ENCODE peak calls at places on chromosomes 1 and 21, in nine cellular contexts. One of them, this sample, is unnamed.

GRCh38 chr1:156703336-156703735 is 2.0 kb downstream of the CRABP2 start:
- DNase-seq in cardiac muscle cell: no peak
- DNase-seq in T47D: no peak
- DNase-seq in NCI-H1092: no peak
- DNase-seq in tibial nerve: no peak
- DNase-seq in choroid plexus epithelial cell: no peak
- DNase-seq in COR-L47: peak
- DNase-seq in activated T-helper 1 cell treated with anti-CD3 and anti-CD28 coated beads, Interleukin-2, amount 50 U/mL, for 16 hours: no peak
- DNase-seq in CMK: no peak
- DNase-seq in this sample: no peak

GRCh38 chr1:156781585-156782186 is 14.4 kb downstream of the PRCC start:
- DNase-seq in cardiac muscle cell: no peak
- DNase-seq in T47D: no peak
- DNase-seq in NCI-H1092: no peak
- DNase-seq in tibial nerve: no peak
- DNase-seq in choroid plexus epithelial cell: peak
- DNase-seq in COR-L47: no peak
- DNase-seq in activated T-helper 1 cell treated with anti-CD3 and anti-CD28 coated beads, Interleukin-2, amount 50 U/mL, for 16 hours: no peak
- DNase-seq in CMK: no peak
- DNase-seq in this sample: peak

GRCh38 chr21:34722684-34723300 is 54.0 kb downstream of the CLIC6 start:
- DNase-seq in cardiac muscle cell: no peak
- DNase-seq in T47D: no peak
- DNase-seq in NCI-H1092: no peak
- DNase-seq in tibial nerve: no peak
- DNase-seq in choroid plexus epithelial cell: no peak
- DNase-seq in COR-L47: no peak
- DNase-seq in activated T-helper 1 cell treated with anti-CD3 and anti-CD28 coated beads, Interleukin-2, amount 50 U/mL, for 16 hours: no peak
- DNase-seq in CMK: no peak
- DNase-seq in this sample: no peak

GRCh38 chr1:212247179-212247721 is 38.0 kb upstream of the PPP2R5A start:
- DNase-seq in cardiac muscle cell: peak
- DNase-seq in T47D: no peak
- DNase-seq in NCI-H1092: no peak
- DNase-seq in tibial nerve: no peak
- DNase-seq in choroid plexus epithelial cell: peak
- DNase-seq in COR-L47: no peak
- DNase-seq in activated T-helper 1 cell treated with anti-CD3 and anti-CD28 coated beads, Interleukin-2, amount 50 U/mL, for 16 hours: no peak
- DNase-seq in CMK: no peak
- DNase-seq in this sample: peak

GRCh38 chr1:78490861-78491310 is at the start of gene PTGFR:
- DNase-seq in cardiac muscle cell: peak
- DNase-seq in T47D: no peak
- DNase-seq in NCI-H1092: no peak
- DNase-seq in tibial nerve: peak
- DNase-seq in choroid plexus epithelial cell: peak
- DNase-seq in COR-L47: peak
- DNase-seq in activated T-helper 1 cell treated with anti-CD3 and anti-CD28 coated beads, Interleukin-2, amount 50 U/mL, for 16 hours: no peak
- DNase-seq in CMK: no peak
- DNase-seq in this sample: peak

GRCh38 chr1:44610527-44611148 is 63.6 kb downstream of the TMEM53 start:
- DNase-seq in cardiac muscle cell: no peak
- DNase-seq in T47D: no peak
- DNase-seq in NCI-H1092: no peak
- DNase-seq in tibial nerve: no peak
- DNase-seq in choroid plexus epithelial cell: no peak
- DNase-seq in COR-L47: no peak
- DNase-seq in activated T-helper 1 cell treated with anti-CD3 and anti-CD28 coated beads, Interleukin-2, amount 50 U/mL, for 16 hours: no peak
- DNase-seq in CMK: no peak
- DNase-seq in this sample: no peak

GRCh38 chr1:192238421-192238820 is 78.4 kb upstream of the RGS21 start:
- DNase-seq in cardiac muscle cell: no peak
- DNase-seq in T47D: peak
- DNase-seq in NCI-H1092: no peak
- DNase-seq in tibial nerve: no peak
- DNase-seq in choroid plexus epithelial cell: peak
- DNase-seq in COR-L47: no peak
- DNase-seq in activated T-helper 1 cell treated with anti-CD3 and anti-CD28 coated beads, Interleukin-2, amount 50 U/mL, for 16 hours: no peak
- DNase-seq in CMK: no peak
- DNase-seq in this sample: no peak

GRCh38 chr1:156616463-156616862 is 2.8 kb upstream of the HAPLN2 start:
- DNase-seq in cardiac muscle cell: peak
- DNase-seq in T47D: peak
- DNase-seq in NCI-H1092: peak
- DNase-seq in tibial nerve: no peak
- DNase-seq in choroid plexus epithelial cell: peak
- DNase-seq in COR-L47: peak
- DNase-seq in activated T-helper 1 cell treated with anti-CD3 and anti-CD28 coated beads, Interleukin-2, amount 50 U/mL, for 16 hours: no peak
- DNase-seq in CMK: peak
- DNase-seq in this sample: peak

GRCh38 chr1:11802973-11803885 is 2.5 kb downstream of the MTHFR start:
- DNase-seq in cardiac muscle cell: peak
- DNase-seq in T47D: no peak
- DNase-seq in NCI-H1092: no peak
- DNase-seq in tibial nerve: peak
- DNase-seq in choroid plexus epithelial cell: peak
- DNase-seq in COR-L47: peak
- DNase-seq in activated T-helper 1 cell treated with anti-CD3 and anti-CD28 coated beads, Interleukin-2, amount 50 U/mL, for 16 hours: peak
- DNase-seq in CMK: peak
- DNase-seq in this sample: peak

This sample was measured in mesenchymal stem cell.